ENCODE peak calls at places on chromosomes 2 and 18, in eight cellular contexts. Y is HCT116, H is SK-N-SH, K is H1, J is SK-N-MC, X is HepG2, S is K562, F is GM12878. D is an unnamed sample.

GRCh38 chr2:26846881-26847662 is 860 bp upstream of the DPYSL5 start:
- DNase-seq in X (no peak), F (no peak), S (no peak), J (no peak), H (no peak), K (no peak), Y (no peak), D (no peak)

GRCh38 chr2:240869109-240869955 is 708 bp downstream of the AGXT start:
- DNase-seq in K (no peak), S (no peak), Y (no peak), H (peak), J (no peak), F (no peak), X (no peak), D (no peak)

GRCh38 chr18:26700201-26700600 is 151.8 kb upstream of the KCTD1 start:
- DNase-seq in F (no peak), H (no peak), Y (no peak), J (no peak), X (no peak), K (no peak), S (no peak), D (no peak)

GRCh38 chr2:130754811-130755210 is 529 bp upstream of the AMER3 start:
- DNase-seq in J (no peak), Y (no peak), S (no peak), F (no peak), X (no peak), K (no peak), H (no peak), D (no peak)

GRCh38 chr2:64918220-64918886 is 70.8 kb upstream of the SLC1A4 start:
- DNase-seq in J (no peak), S (no peak), H (no peak), Y (no peak), K (peak), X (no peak), F (no peak), D (no peak)

GRCh38 chr18:11826836-11827235 is 24.4 kb upstream of the CHMP1B start:
- DNase-seq in H (no peak), X (peak), K (no peak), Y (no peak), J (no peak), S (no peak), F (no peak), D (no peak)

GRCh38 chr18:26459340-26459739 is 89.0 kb downstream of the KCTD1 start:
- DNase-seq in K (no peak), F (no peak), J (no peak), Y (no peak), H (no peak), X (no peak), S (no peak), D (no peak)

GRCh38 chr2:220946552-220946951 is 625.6 kb downstream of the EPHA4 start:
- DNase-seq in S (no peak), Y (no peak), F (no peak), K (no peak), X (no peak), H (no peak), J (no peak), D (no peak)

GRCh38 chr2:77479395-77479794 is 42.8 kb downstream of the LRRTM4 start:
- DNase-seq in X (no peak), S (no peak), F (no peak), J (no peak), H (no peak), K (no peak), Y (no peak), D (no peak)

GRCh38 chr18:58290059-58290747 is 246.2 kb downstream of the NEDD4L start:
- DNase-seq in Y (no peak), K (no peak), S (no peak), F (no peak), J (no peak), X (no peak), H (no peak), D (peak)

GRCh38 chr2:6826081-6826913 is 39.4 kb downstream of the CMPK2 start:
- DNase-seq in S (peak), X (peak), J (no peak), K (no peak), F (peak), H (no peak), Y (peak), D (peak)

GRCh38 chr2:138831691-138832090 is 51.5 kb upstream of the NXPH2 start:
- DNase-seq in X (no peak), J (no peak), F (no peak), K (no peak), Y (no peak), H (no peak), S (no peak), D (no peak)

GRCh38 chr2:26608557-26608956 is 32.6 kb downstream of the CIB4 start:
- DNase-seq in H (no peak), Y (no peak), J (no peak), X (no peak), S (no peak), F (no peak), K (no peak), D (no peak)

GRCh38 chr2:69213832-69214231 is 173.2 kb downstream of the GFPT1 start:
- DNase-seq in H (no peak), Y (no peak), K (no peak), X (no peak), S (no peak), F (no peak), J (no peak), D (no peak)

GRCh38 chr2:234826676-234827075 is 125.1 kb upstream of the SH3BP4 start:
- DNase-seq in F (no peak), K (no peak), Y (no peak), H (no peak), X (no peak), S (no peak), J (no peak), D (no peak)

GRCh38 chr2:135952891-135953290 is 32.5 kb downstream of the DARS1 start:
- DNase-seq in F (no peak), X (no peak), K (no peak), S (no peak), Y (no peak), J (no peak), H (no peak), D (no peak)

DNA sequence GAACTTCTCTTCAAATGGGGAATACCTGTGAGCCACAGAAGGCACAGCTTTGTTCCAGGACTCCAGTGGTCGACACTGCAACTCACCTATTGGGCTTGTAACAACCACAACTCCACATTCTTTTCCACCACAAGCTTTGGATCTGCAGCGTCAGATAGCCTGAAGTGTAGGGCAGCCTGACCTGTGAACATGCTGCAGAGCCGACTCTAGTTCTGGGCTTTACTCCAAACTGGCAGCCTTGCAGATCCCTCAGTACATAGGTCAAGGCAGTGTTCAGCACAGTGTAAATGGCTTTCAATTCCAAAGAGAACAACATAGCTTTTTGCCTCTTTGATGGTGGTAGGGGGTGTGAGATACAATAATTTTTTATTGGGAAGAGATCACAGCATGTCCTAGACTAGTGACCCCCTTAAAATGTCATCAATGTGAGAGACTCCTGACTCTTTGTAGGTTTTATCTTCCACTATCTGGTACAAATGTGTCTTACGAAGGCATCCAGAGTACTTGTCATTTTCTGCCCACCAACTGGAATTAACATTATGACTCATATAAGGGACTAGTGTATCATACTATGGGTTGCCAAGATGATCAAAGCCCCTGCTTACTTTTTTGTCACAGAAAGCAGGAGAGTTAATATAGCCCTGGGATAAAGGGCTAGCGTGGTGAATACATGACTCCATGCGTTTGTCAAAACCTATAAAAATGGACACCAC is 149.8 kb downstream of the COPS8 start:
- DNase-seq in F (no peak), J (no peak), H (no peak), X (peak), K (no peak), Y (no peak), S (no peak), D (no peak)
- H3K9ac ChIP-seq in F (no peak), J (no peak), H (peak), X (no peak), K (no peak), Y (no peak), S (no peak), D (no peak)

GRCh38 chr2:24075915-24076848 is at the start of gene SF3B6:
- DNase-seq in X (peak), K (peak), S (peak), F (peak), J (peak), H (peak), Y (peak), D (peak)

GRCh38 chr2:24077879-24078278 is 1.8 kb upstream of the SF3B6 start:
- DNase-seq in J (no peak), X (no peak), Y (no peak), K (no peak), F (no peak), S (peak), H (no peak), D (no peak)

GRCh38 chr2:24076849-24077534 is 866 bp upstream of the SF3B6 start:
- DNase-seq in Y (no peak), S (peak), X (no peak), F (no peak), J (no peak), K (no peak), H (peak), D (peak)

GRCh38 chr2:24077535-24077877 is 1.4 kb upstream of the SF3B6 start:
- DNase-seq in Y (no peak), H (no peak), J (no peak), F (no peak), K (no peak), S (peak), X (no peak), D (no peak)

GRCh38 chr2:24075259-24075658 is 867 bp downstream of the SF3B6 start:
- DNase-seq in Y (no peak), F (no peak), S (no peak), J (no peak), H (no peak), X (no peak), K (no peak), D (no peak)
- H3K27ac ChIP-seq in Y (peak), F (peak), S (peak), J (no peak), H (peak), X (peak), K (no peak), D (no peak)

DNA sequence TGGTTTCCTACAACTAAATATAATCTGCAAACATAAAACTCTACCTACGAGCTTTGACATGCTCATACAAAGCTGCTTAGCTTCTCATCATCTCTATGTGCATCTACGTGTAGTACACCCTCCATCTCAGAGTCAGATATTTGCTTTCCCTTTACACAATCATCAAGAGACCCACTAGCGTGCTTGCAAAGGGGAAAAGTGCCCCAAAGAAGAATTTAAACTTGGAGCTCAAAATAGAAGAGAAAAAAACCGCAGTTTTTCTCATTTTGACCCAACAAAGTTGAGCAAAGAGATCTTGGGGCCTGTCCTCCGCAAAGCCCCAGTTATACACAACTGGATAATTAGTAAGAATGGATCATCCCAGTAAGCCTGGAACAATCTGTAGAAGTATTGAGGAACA is 104.1 kb downstream of the PAX3 start:
- DNase-seq in Y (no peak), K (no peak), S (no peak), J (no peak), X (no peak), F (no peak), H (no peak), D (no peak)
- TF ChIP-seq POLR2AphosphoS5 in Y (no peak), K (no peak), S (no peak), J (no peak), X (no peak), F (no peak), H (no peak), D (no peak)

GRCh38 chr2:31233216-31233615 is 736 bp upstream of the EHD3 start:
- DNase-seq in Y (no peak), H (no peak), S (no peak), X (no peak), K (no peak), F (no peak), J (no peak), D (no peak)
- H3K9ac ChIP-seq in Y (no peak), H (no peak), S (no peak), X (no peak), K (no peak), F (peak), J (no peak), D (no peak)

GRCh38 chr18:36316246-36316645 is 18.7 kb downstream of the FHOD3 start:
- DNase-seq in Y (no peak), J (no peak), K (no peak), F (no peak), X (no peak), S (no peak), H (no peak), D (no peak)
- H3K27ac ChIP-seq in Y (no peak), J (no peak), K (no peak), F (no peak), X (no peak), S (no peak), H (peak), D (no peak)

D was measured in endothelial cell of umbilical vein.